ENCODE peak calls at places on chromosome 4, in seven cellular contexts. P, Z, A, J, C, S and H are unnamed samples.
A peak's percentile ranks its signal among the peaks of the same experiment; 100 is the strongest.

GRCh38 chr4:98577956-98578355 is 80.5 kb downstream of the TSPAN5 start:
- DNase-seq in P (no peak), S (no peak), J (no peak), A (no peak), Z (no peak), C (no peak), H (no peak)

GRCh38 chr4:165481458-165481857 is 102.7 kb downstream of the CPE start:
- DNase-seq in S (no peak), A (no peak), J (no peak), C (no peak), Z (no peak), P (no peak), H (no peak)

GRCh38 chr4:184453402-184454160 is 20.8 kb downstream of the IRF2 start:
- DNase-seq in J (no peak), P (no peak), S (peak; percentile 74), Z (peak; percentile 29), A (peak; percentile 43), C (peak; percentile 74), H (peak; percentile 44)

GRCh38 chr4:168549145-168549544 is 52.3 kb downstream of the PALLD start:
- DNase-seq in Z (no peak), P (no peak), J (no peak), C (no peak), A (no peak), S (no peak), H (no peak)

GRCh38 chr4:122117743-122118142 is 34.4 kb upstream of the BLTP1 start:
- DNase-seq in P (no peak), S (no peak), A (peak; percentile 12), C (peak; percentile 73), J (no peak), Z (no peak), H (no peak)

GRCh38 chr4:109588176-109588575 is 28.1 kb downstream of the MCUB start:
- DNase-seq in Z (no peak), S (no peak), P (no peak), J (no peak), A (no peak), C (peak; percentile 52), H (no peak)

GRCh38 chr4:147361726-147362125 is 119.2 kb upstream of the EDNRA start:
- DNase-seq in Z (no peak), S (no peak), J (no peak), A (no peak), C (no peak), P (no peak), H (peak; percentile 43)

GRCh38 chr4:168908093-168908492 is 102.0 kb downstream of the CBR4 start:
- DNase-seq in Z (no peak), J (no peak), P (no peak), A (no peak), S (no peak), C (no peak), H (no peak)

GRCh38 chr4:184824776-184825393 is 883 bp downstream of the ACSL1 start:
- DNase-seq in C (peak; percentile 47), Z (no peak), J (no peak), P (no peak), S (peak; percentile 44), A (peak; percentile 31), H (no peak)

GRCh38 chr4:168021666-168022065 is 70.7 kb upstream of the ANXA10 start:
- DNase-seq in P (no peak), S (no peak), J (no peak), C (no peak), Z (no peak), A (no peak), H (peak; percentile 29)

GRCh38 chr4:73103799-73104503 is 34.4 kb upstream of the COX18 start:
- DNase-seq in P (no peak), C (peak; percentile 15), A (no peak), J (no peak), S (no peak), Z (no peak), H (no peak)

GRCh38 chr4:95232358-95233156 is 316.2 kb downstream of the UNC5C start:
- DNase-seq in A (no peak), S (no peak), C (peak; percentile 6), Z (no peak), J (no peak), P (no peak), H (no peak)

GRCh38 chr4:12173496-12173895 is 744.8 kb upstream of the HS3ST1 start:
- DNase-seq in Z (no peak), S (no peak), P (no peak), A (no peak), C (no peak), J (no peak), H (no peak)

GRCh38 chr4:167595898-167596297 is 361.6 kb upstream of the SPOCK3 start:
- DNase-seq in C (no peak), J (no peak), S (no peak), P (no peak), Z (no peak), A (no peak), H (no peak)

GRCh38 chr4:151238477-151238876 is 38.5 kb upstream of the PRSS48 start:
- DNase-seq in Z (no peak), A (no peak), C (no peak), J (no peak), P (no peak), S (no peak), H (no peak)

GRCh38 chr4:162836773-162837172 is 329.9 kb downstream of the NAF1 start:
- DNase-seq in P (no peak), C (no peak), S (no peak), J (no peak), A (no peak), Z (no peak), H (no peak)

GRCh38 chr4:74969507-74970474 is 36.9 kb downstream of the PARM1 start:
- DNase-seq in A (no peak), J (peak; percentile 69), S (no peak), P (no peak), Z (peak; percentile 14), C (no peak), H (no peak)

GRCh38 chr4:86543560-86544312 is 50.4 kb upstream of the PTPN13 start:
- DNase-seq in P (peak; percentile 73), J (no peak), C (no peak), S (no peak), A (no peak), Z (peak; percentile 86), H (no peak)

GRCh38 chr4:173505924-173506779 is 23.9 kb downstream of the HAND2 start:
- DNase-seq in S (peak; percentile 34), C (peak; percentile 59), A (no peak), P (no peak), Z (peak; percentile 81), J (no peak), H (no peak)

GRCh38 chr4:152537881-152538280 is 2.0 kb upstream of the FBXW7 start:
- DNase-seq in P (no peak), J (no peak), S (no peak), Z (no peak), A (no peak), C (peak; percentile 38), H (no peak)

GRCh38 chr4:7901274-7901845 is 38.3 kb downstream of the AFAP1 start:
- DNase-seq in C (no peak), Z (peak; percentile 20), S (no peak), A (no peak), P (no peak), J (no peak), H (no peak)

GRCh38 chr4:7903686-7904085 is 36.0 kb downstream of the AFAP1 start:
- DNase-seq in Z (no peak), J (no peak), S (no peak), C (no peak), A (no peak), P (no peak), H (no peak)

GRCh38 chr4:7902101-7902553 is 37.5 kb downstream of the AFAP1 start:
- DNase-seq in Z (peak; percentile 11), P (no peak), S (no peak), A (no peak), C (no peak), J (no peak), H (no peak)

GRCh38 chr4:7904108-7904516 is 35.5 kb downstream of the AFAP1 start:
- DNase-seq in S (no peak), J (no peak), Z (no peak), C (no peak), P (no peak), A (no peak), H (no peak)

GRCh38 chr4:7902826-7903225 is 36.8 kb downstream of the AFAP1 start:
- DNase-seq in J (no peak), S (no peak), A (no peak), C (no peak), Z (no peak), P (no peak), H (no peak)
- H3K27ac ChIP-seq in J (no peak overlapping the region), S (no peak overlapping the region), A (no peak overlapping the region), C (no peak overlapping the region), Z (no peak overlapping the region), P (no peak overlapping the region), H (no peak overlapping the region)

DNA sequence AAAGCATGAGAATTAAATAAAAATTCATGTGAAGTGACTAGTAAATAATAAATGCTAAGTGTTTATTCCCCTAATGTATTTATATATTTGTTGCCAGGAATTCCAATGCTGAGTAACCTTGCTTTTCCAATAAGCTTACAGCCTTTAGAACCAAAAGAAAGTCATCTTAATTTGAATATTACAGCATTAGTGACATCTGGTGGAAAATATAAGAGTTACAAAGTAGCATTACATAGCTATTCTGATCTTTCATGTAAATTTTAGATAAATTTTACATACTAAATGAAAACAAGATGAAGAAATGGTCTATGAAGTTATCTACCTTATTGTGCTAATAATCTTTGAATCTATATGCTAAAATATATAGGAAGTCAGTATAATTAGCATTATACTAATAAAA is 10.4 kb downstream of the MAD2L1 start:
- DNase-seq in J (no peak), C (peak; percentile 14), A (no peak), Z (no peak), P (no peak), S (no peak), H (no peak)
- H3K27ac ChIP-seq in J (no peak overlapping the region), C (no peak overlapping the region), A (no peak overlapping the region), Z (no peak overlapping the region), P (no peak overlapping the region), S (no peak overlapping the region), H (no peak overlapping the region)

DNA sequence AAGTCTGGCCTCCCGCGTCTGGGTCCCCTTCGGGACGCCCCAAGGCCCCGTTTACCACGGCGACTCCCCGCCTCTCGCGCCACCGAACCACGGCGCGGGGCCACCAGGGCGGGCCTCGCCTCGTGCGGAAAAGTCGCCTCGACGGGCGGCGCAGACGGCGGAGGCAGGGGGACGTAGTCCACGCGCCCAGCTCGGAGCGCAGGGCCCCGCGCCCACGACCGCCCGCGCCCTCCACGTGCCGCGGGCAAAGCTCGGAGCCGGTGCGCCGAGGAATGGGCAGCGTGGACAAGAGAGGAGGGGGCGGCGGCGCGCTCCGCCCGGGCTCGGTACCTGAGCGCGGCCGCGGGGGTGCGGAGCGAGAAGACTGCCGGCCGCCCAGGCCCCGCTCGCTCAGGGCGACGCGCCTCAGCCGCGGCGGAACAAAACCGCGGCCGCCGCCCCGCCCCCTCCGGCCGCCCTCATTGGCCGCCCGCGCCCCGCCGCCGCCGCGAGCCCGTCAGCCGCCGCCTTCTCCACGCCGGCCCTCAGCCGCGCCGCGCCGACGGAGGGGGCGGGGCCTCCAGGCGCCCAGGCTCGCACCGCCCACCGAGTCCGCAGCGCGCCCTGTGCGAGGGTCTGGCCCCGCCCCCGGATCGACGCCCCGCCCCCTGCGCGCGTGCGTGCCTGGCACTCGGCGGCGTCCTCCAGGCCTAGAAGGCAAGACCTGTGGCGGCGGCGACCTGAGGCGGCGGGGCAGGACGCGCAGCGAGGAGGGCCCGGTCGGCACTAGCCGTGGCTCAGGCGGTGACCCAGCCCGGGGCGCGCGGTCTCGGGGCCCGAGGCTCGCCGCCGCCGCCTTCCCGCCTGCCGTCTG is at the start of gene FAM53A:
- DNase-seq in C (peak; percentile 87), S (peak; percentile 86), A (peak; percentile 90), P (peak; percentile 85), J (peak; percentile 96), Z (peak; percentile 96), H (no peak)
- H3K27ac ChIP-seq in C (peak within 1 kb of the TSS; percentile 57), S (no peak within 1 kb of the TSS), A (peak within 1 kb of the TSS; percentile 27), P (no peak within 1 kb of the TSS), J (peak within 1 kb of the TSS; percentile 84), Z (no peak within 1 kb of the TSS), H (peak within 1 kb of the TSS; percentile 32)

GRCh38 chr4:41321216-41321945 is 64.7 kb downstream of the UCHL1 start:
- DNase-seq in A (no peak), P (no peak), S (no peak), Z (no peak), J (no peak), C (no peak), H (no peak)
- H3K27ac ChIP-seq in A (no peak overlapping the region), P (no peak overlapping the region), S (no peak overlapping the region), Z (no peak overlapping the region), J (no peak overlapping the region), C (no peak overlapping the region), H (no peak overlapping the region)